ENCODE peak calls at places on chromosomes 7 and 10, in nine cellular contexts. One of them, this sample, is unnamed.

GRCh38 chr7:124779194-124779593 is 13.6 kb upstream of the GPR37 start:
- DNase-seq in neuronal stem cell: no peak
- DNase-seq in BJ: no peak
- DNase-seq in SK-N-SH: no peak
- DNase-seq in AG09309: no peak
- DNase-seq in activated CD4-positive, alpha-beta T cell treated with anti-CD3 and anti-CD28 coated beads, Interleukin-2, amount 10 ng/mL, durations not matched to agents 7 days and 5 days: no peak
- DNase-seq in NCI-H1092: peak; percentile 35
- DNase-seq in naive thymus-derived CD8-positive, alpha-beta T cell: no peak
- DNase-seq in GM12878: no peak
- DNase-seq in this sample: no peak

GRCh38 chr7:923108-924041 is 31.1 kb downstream of the ADAP1 start:
- DNase-seq in neuronal stem cell: no peak
- DNase-seq in BJ: no peak
- DNase-seq in SK-N-SH: no peak
- DNase-seq in AG09309: no peak
- DNase-seq in activated CD4-positive, alpha-beta T cell treated with anti-CD3 and anti-CD28 coated beads, Interleukin-2, amount 10 ng/mL, durations not matched to agents 7 days and 5 days: peak; percentile 96
- DNase-seq in NCI-H1092: no peak
- DNase-seq in naive thymus-derived CD8-positive, alpha-beta T cell: peak; percentile 92
- DNase-seq in GM12878: peak; percentile 81
- DNase-seq in this sample: no peak

GRCh38 chr10:5628798-5629788 is 37.3 kb downstream of the ASB13 start:
- DNase-seq in neuronal stem cell: no peak
- DNase-seq in BJ: no peak
- DNase-seq in SK-N-SH: no peak
- DNase-seq in AG09309: no peak
- DNase-seq in activated CD4-positive, alpha-beta T cell treated with anti-CD3 and anti-CD28 coated beads, Interleukin-2, amount 10 ng/mL, durations not matched to agents 7 days and 5 days: no peak
- DNase-seq in NCI-H1092: no peak
- DNase-seq in naive thymus-derived CD8-positive, alpha-beta T cell: no peak
- DNase-seq in GM12878: no peak
- DNase-seq in this sample: no peak

GRCh38 chr10:89352039-89352597 is 24.3 kb downstream of the IFIT3 start:
- DNase-seq in neuronal stem cell: no peak
- DNase-seq in BJ: peak; percentile 99
- DNase-seq in SK-N-SH: no peak
- DNase-seq in AG09309: peak; percentile 94
- DNase-seq in activated CD4-positive, alpha-beta T cell treated with anti-CD3 and anti-CD28 coated beads, Interleukin-2, amount 10 ng/mL, durations not matched to agents 7 days and 5 days: no peak
- DNase-seq in NCI-H1092: no peak
- DNase-seq in naive thymus-derived CD8-positive, alpha-beta T cell: no peak
- DNase-seq in GM12878: no peak
- DNase-seq in this sample: no peak

GRCh38 chr7:84633-85020 is 107.7 kb upstream of the FAM20C start:
- DNase-seq in neuronal stem cell: no peak
- DNase-seq in BJ: no peak
- DNase-seq in SK-N-SH: no peak
- DNase-seq in AG09309: no peak
- DNase-seq in activated CD4-positive, alpha-beta T cell treated with anti-CD3 and anti-CD28 coated beads, Interleukin-2, amount 10 ng/mL, durations not matched to agents 7 days and 5 days: no peak
- DNase-seq in NCI-H1092: no peak
- DNase-seq in naive thymus-derived CD8-positive, alpha-beta T cell: no peak
- DNase-seq in GM12878: no peak
- DNase-seq in this sample: no peak

GRCh38 chr7:115478426-115478825 is 552.1 kb downstream of the TFEC start:
- DNase-seq in neuronal stem cell: no peak
- DNase-seq in BJ: peak; percentile 9
- DNase-seq in SK-N-SH: no peak
- DNase-seq in AG09309: no peak
- DNase-seq in activated CD4-positive, alpha-beta T cell treated with anti-CD3 and anti-CD28 coated beads, Interleukin-2, amount 10 ng/mL, durations not matched to agents 7 days and 5 days: no peak
- DNase-seq in NCI-H1092: no peak
- DNase-seq in naive thymus-derived CD8-positive, alpha-beta T cell: no peak
- DNase-seq in GM12878: no peak
- DNase-seq in this sample: no peak

GRCh38 chr7:100372256-100372655 is 1.0 kb upstream of the PILRA start:
- DNase-seq in neuronal stem cell: no peak
- DNase-seq in BJ: no peak
- DNase-seq in SK-N-SH: no peak
- DNase-seq in AG09309: peak; percentile 17
- DNase-seq in activated CD4-positive, alpha-beta T cell treated with anti-CD3 and anti-CD28 coated beads, Interleukin-2, amount 10 ng/mL, durations not matched to agents 7 days and 5 days: no peak
- DNase-seq in NCI-H1092: no peak
- DNase-seq in naive thymus-derived CD8-positive, alpha-beta T cell: no peak
- DNase-seq in GM12878: no peak
- DNase-seq in this sample: no peak

GRCh38 chr7:1227071-1227804 is 5.4 kb upstream of the UNCX start:
- DNase-seq in neuronal stem cell: no peak
- DNase-seq in BJ: no peak
- DNase-seq in SK-N-SH: no peak
- DNase-seq in AG09309: no peak
- DNase-seq in activated CD4-positive, alpha-beta T cell treated with anti-CD3 and anti-CD28 coated beads, Interleukin-2, amount 10 ng/mL, durations not matched to agents 7 days and 5 days: no peak
- DNase-seq in NCI-H1092: no peak
- DNase-seq in naive thymus-derived CD8-positive, alpha-beta T cell: no peak
- DNase-seq in GM12878: no peak
- DNase-seq in this sample: no peak

GRCh38 chr7:26321440-26321839 is 29.8 kb downstream of the SNX10 start:
- DNase-seq in neuronal stem cell: no peak
- DNase-seq in BJ: no peak
- DNase-seq in SK-N-SH: no peak
- DNase-seq in AG09309: no peak
- DNase-seq in activated CD4-positive, alpha-beta T cell treated with anti-CD3 and anti-CD28 coated beads, Interleukin-2, amount 10 ng/mL, durations not matched to agents 7 days and 5 days: no peak
- DNase-seq in NCI-H1092: no peak
- DNase-seq in naive thymus-derived CD8-positive, alpha-beta T cell: no peak
- DNase-seq in GM12878: no peak
- DNase-seq in this sample: no peak

GRCh38 chr10:121455377-121455776 is 142.9 kb downstream of the FGFR2 start:
- DNase-seq in neuronal stem cell: no peak
- DNase-seq in BJ: no peak
- DNase-seq in SK-N-SH: peak; percentile 62
- DNase-seq in AG09309: no peak
- DNase-seq in activated CD4-positive, alpha-beta T cell treated with anti-CD3 and anti-CD28 coated beads, Interleukin-2, amount 10 ng/mL, durations not matched to agents 7 days and 5 days: no peak
- DNase-seq in NCI-H1092: no peak
- DNase-seq in naive thymus-derived CD8-positive, alpha-beta T cell: no peak
- DNase-seq in GM12878: no peak
- DNase-seq in this sample: no peak

GRCh38 chr7:96321041-96321669 is 743 bp downstream of the SLC25A13 start:
- DNase-seq in neuronal stem cell: peak; percentile 76
- DNase-seq in BJ: peak; percentile 23
- DNase-seq in SK-N-SH: peak; percentile 87
- DNase-seq in AG09309: no peak
- DNase-seq in activated CD4-positive, alpha-beta T cell treated with anti-CD3 and anti-CD28 coated beads, Interleukin-2, amount 10 ng/mL, durations not matched to agents 7 days and 5 days: peak; percentile 64
- DNase-seq in NCI-H1092: peak; percentile 64
- DNase-seq in naive thymus-derived CD8-positive, alpha-beta T cell: peak; percentile 9
- DNase-seq in GM12878: peak; percentile 28
- DNase-seq in this sample: peak; percentile 82

GRCh38 chr7:16874061-16874460 is 7.7 kb downstream of the AGR3 start:
- DNase-seq in neuronal stem cell: no peak
- DNase-seq in BJ: no peak
- DNase-seq in SK-N-SH: no peak
- DNase-seq in AG09309: no peak
- DNase-seq in activated CD4-positive, alpha-beta T cell treated with anti-CD3 and anti-CD28 coated beads, Interleukin-2, amount 10 ng/mL, durations not matched to agents 7 days and 5 days: no peak
- DNase-seq in NCI-H1092: no peak
- DNase-seq in naive thymus-derived CD8-positive, alpha-beta T cell: no peak
- DNase-seq in GM12878: no peak
- DNase-seq in this sample: no peak

GRCh38 chr10:73773152-73773879 is 8.5 kb upstream of the CHCHD1 start:
- DNase-seq in neuronal stem cell: no peak
- DNase-seq in BJ: no peak
- DNase-seq in SK-N-SH: no peak
- DNase-seq in AG09309: no peak
- DNase-seq in activated CD4-positive, alpha-beta T cell treated with anti-CD3 and anti-CD28 coated beads, Interleukin-2, amount 10 ng/mL, durations not matched to agents 7 days and 5 days: peak; percentile 32
- DNase-seq in NCI-H1092: no peak
- DNase-seq in naive thymus-derived CD8-positive, alpha-beta T cell: peak; percentile 15
- DNase-seq in GM12878: no peak
- DNase-seq in this sample: no peak

GRCh38 chr7:1555046-1555812 is 776 bp downstream of the TMEM184A start:
- DNase-seq in neuronal stem cell: no peak
- DNase-seq in BJ: peak; percentile 65
- DNase-seq in SK-N-SH: peak; percentile 74
- DNase-seq in AG09309: no peak
- DNase-seq in activated CD4-positive, alpha-beta T cell treated with anti-CD3 and anti-CD28 coated beads, Interleukin-2, amount 10 ng/mL, durations not matched to agents 7 days and 5 days: no peak
- DNase-seq in NCI-H1092: peak; percentile 28
- DNase-seq in naive thymus-derived CD8-positive, alpha-beta T cell: no peak
- DNase-seq in GM12878: no peak
- DNase-seq in this sample: no peak

GRCh38 chr7:40915061-40915460 is 780.3 kb downstream of the SUGCT start:
- DNase-seq in neuronal stem cell: no peak
- DNase-seq in BJ: no peak
- DNase-seq in SK-N-SH: no peak
- DNase-seq in AG09309: no peak
- DNase-seq in activated CD4-positive, alpha-beta T cell treated with anti-CD3 and anti-CD28 coated beads, Interleukin-2, amount 10 ng/mL, durations not matched to agents 7 days and 5 days: no peak
- DNase-seq in NCI-H1092: no peak
- DNase-seq in naive thymus-derived CD8-positive, alpha-beta T cell: no peak
- DNase-seq in GM12878: no peak
- DNase-seq in this sample: no peak

GRCh38 chr10:30374353-30374752 is 25.3 kb upstream of the MTPAP start:
- DNase-seq in neuronal stem cell: no peak
- DNase-seq in BJ: no peak
- DNase-seq in SK-N-SH: no peak
- DNase-seq in AG09309: no peak
- DNase-seq in activated CD4-positive, alpha-beta T cell treated with anti-CD3 and anti-CD28 coated beads, Interleukin-2, amount 10 ng/mL, durations not matched to agents 7 days and 5 days: no peak
- DNase-seq in NCI-H1092: no peak
- DNase-seq in naive thymus-derived CD8-positive, alpha-beta T cell: no peak
- DNase-seq in GM12878: no peak
- DNase-seq in this sample: no peak

GRCh38 chr10:89115876-89116627 is 91.1 kb downstream of the CH25H start:
- DNase-seq in neuronal stem cell: no peak
- DNase-seq in BJ: no peak
- DNase-seq in SK-N-SH: no peak
- DNase-seq in AG09309: no peak
- DNase-seq in activated CD4-positive, alpha-beta T cell treated with anti-CD3 and anti-CD28 coated beads, Interleukin-2, amount 10 ng/mL, durations not matched to agents 7 days and 5 days: no peak
- DNase-seq in NCI-H1092: no peak
- DNase-seq in naive thymus-derived CD8-positive, alpha-beta T cell: no peak
- DNase-seq in GM12878: no peak
- DNase-seq in this sample: no peak

GRCh38 chr10:104441601-104442000 is 88.0 kb downstream of the CFAP58 start:
- DNase-seq in neuronal stem cell: no peak
- DNase-seq in BJ: peak; percentile 91
- DNase-seq in SK-N-SH: no peak
- DNase-seq in AG09309: peak; percentile 94
- DNase-seq in activated CD4-positive, alpha-beta T cell treated with anti-CD3 and anti-CD28 coated beads, Interleukin-2, amount 10 ng/mL, durations not matched to agents 7 days and 5 days: no peak
- DNase-seq in NCI-H1092: no peak
- DNase-seq in naive thymus-derived CD8-positive, alpha-beta T cell: peak; percentile 1
- DNase-seq in GM12878: no peak
- DNase-seq in this sample: no peak

GRCh38 chr10:5656737-5657579 is 9.4 kb downstream of the ASB13 start:
- DNase-seq in neuronal stem cell: no peak
- DNase-seq in BJ: no peak
- DNase-seq in SK-N-SH: no peak
- DNase-seq in AG09309: no peak
- DNase-seq in activated CD4-positive, alpha-beta T cell treated with anti-CD3 and anti-CD28 coated beads, Interleukin-2, amount 10 ng/mL, durations not matched to agents 7 days and 5 days: no peak
- DNase-seq in NCI-H1092: no peak
- DNase-seq in naive thymus-derived CD8-positive, alpha-beta T cell: peak; percentile 19
- DNase-seq in GM12878: no peak
- DNase-seq in this sample: no peak

GRCh38 chr7:101315336-101315735 is 6.3 kb downstream of the IFT22 start:
- DNase-seq in neuronal stem cell: peak; percentile 38
- DNase-seq in BJ: no peak
- DNase-seq in SK-N-SH: peak; percentile 58
- DNase-seq in AG09309: no peak
- DNase-seq in activated CD4-positive, alpha-beta T cell treated with anti-CD3 and anti-CD28 coated beads, Interleukin-2, amount 10 ng/mL, durations not matched to agents 7 days and 5 days: peak; percentile 72
- DNase-seq in NCI-H1092: no peak
- DNase-seq in naive thymus-derived CD8-positive, alpha-beta T cell: peak; percentile 56
- DNase-seq in GM12878: no peak
- DNase-seq in this sample: no peak

GRCh38 chr7:71015260-71015900 is 116.6 kb upstream of the GALNT17 start:
- DNase-seq in neuronal stem cell: no peak
- DNase-seq in BJ: no peak
- DNase-seq in SK-N-SH: no peak
- DNase-seq in AG09309: no peak
- DNase-seq in activated CD4-positive, alpha-beta T cell treated with anti-CD3 and anti-CD28 coated beads, Interleukin-2, amount 10 ng/mL, durations not matched to agents 7 days and 5 days: no peak
- DNase-seq in NCI-H1092: no peak
- DNase-seq in naive thymus-derived CD8-positive, alpha-beta T cell: no peak
- DNase-seq in GM12878: no peak
- DNase-seq in this sample: no peak

GRCh38 chr10:30557884-30558283 is 71.7 kb downstream of the LYZL2 start:
- DNase-seq in neuronal stem cell: no peak
- DNase-seq in BJ: no peak
- DNase-seq in SK-N-SH: no peak
- DNase-seq in AG09309: no peak
- DNase-seq in activated CD4-positive, alpha-beta T cell treated with anti-CD3 and anti-CD28 coated beads, Interleukin-2, amount 10 ng/mL, durations not matched to agents 7 days and 5 days: no peak
- DNase-seq in NCI-H1092: no peak
- DNase-seq in naive thymus-derived CD8-positive, alpha-beta T cell: no peak
- DNase-seq in GM12878: no peak
- DNase-seq in this sample: no peak

GRCh38 chr7:118877187-118877586 is 652.7 kb downstream of the ANKRD7 start:
- DNase-seq in neuronal stem cell: no peak
- DNase-seq in BJ: no peak
- DNase-seq in SK-N-SH: no peak
- DNase-seq in AG09309: no peak
- DNase-seq in activated CD4-positive, alpha-beta T cell treated with anti-CD3 and anti-CD28 coated beads, Interleukin-2, amount 10 ng/mL, durations not matched to agents 7 days and 5 days: no peak
- DNase-seq in NCI-H1092: no peak
- DNase-seq in naive thymus-derived CD8-positive, alpha-beta T cell: no peak
- DNase-seq in GM12878: no peak
- DNase-seq in this sample: no peak

GRCh38 chr10:13715091-13715490 is 128.3 kb downstream of the PRPF18 start:
- DNase-seq in neuronal stem cell: no peak
- DNase-seq in BJ: no peak
- DNase-seq in SK-N-SH: no peak
- DNase-seq in AG09309: no peak
- DNase-seq in activated CD4-positive, alpha-beta T cell treated with anti-CD3 and anti-CD28 coated beads, Interleukin-2, amount 10 ng/mL, durations not matched to agents 7 days and 5 days: no peak
- DNase-seq in NCI-H1092: no peak
- DNase-seq in naive thymus-derived CD8-positive, alpha-beta T cell: no peak
- DNase-seq in GM12878: no peak
- DNase-seq in this sample: no peak

GRCh38 chr7:71145906-71146901 is 14.3 kb downstream of the GALNT17 start:
- DNase-seq in neuronal stem cell: no peak
- DNase-seq in BJ: no peak
- DNase-seq in SK-N-SH: no peak
- DNase-seq in AG09309: no peak
- DNase-seq in activated CD4-positive, alpha-beta T cell treated with anti-CD3 and anti-CD28 coated beads, Interleukin-2, amount 10 ng/mL, durations not matched to agents 7 days and 5 days: no peak
- DNase-seq in NCI-H1092: no peak
- DNase-seq in naive thymus-derived CD8-positive, alpha-beta T cell: no peak
- DNase-seq in GM12878: no peak
- DNase-seq in this sample: no peak

GRCh38 chr7:20152511-20152910 is 64.7 kb downstream of the MACC1 start:
- DNase-seq in neuronal stem cell: no peak
- DNase-seq in BJ: no peak
- DNase-seq in SK-N-SH: no peak
- DNase-seq in AG09309: no peak
- DNase-seq in activated CD4-positive, alpha-beta T cell treated with anti-CD3 and anti-CD28 coated beads, Interleukin-2, amount 10 ng/mL, durations not matched to agents 7 days and 5 days: no peak
- DNase-seq in NCI-H1092: no peak
- DNase-seq in naive thymus-derived CD8-positive, alpha-beta T cell: no peak
- DNase-seq in GM12878: no peak
- DNase-seq in this sample: no peak

GRCh38 chr10:90966146-90966545 is 45.3 kb upstream of the ANKRD1 start:
- DNase-seq in neuronal stem cell: no peak
- DNase-seq in BJ: no peak
- DNase-seq in SK-N-SH: no peak
- DNase-seq in AG09309: no peak
- DNase-seq in activated CD4-positive, alpha-beta T cell treated with anti-CD3 and anti-CD28 coated beads, Interleukin-2, amount 10 ng/mL, durations not matched to agents 7 days and 5 days: no peak
- DNase-seq in NCI-H1092: no peak
- DNase-seq in naive thymus-derived CD8-positive, alpha-beta T cell: no peak
- DNase-seq in GM12878: no peak
- DNase-seq in this sample: no peak

GRCh38 chr10:132570771-132571564 is 33.4 kb downstream of the INPP5A start:
- DNase-seq in neuronal stem cell: no peak
- DNase-seq in BJ: no peak
- DNase-seq in SK-N-SH: no peak
- DNase-seq in AG09309: no peak
- DNase-seq in activated CD4-positive, alpha-beta T cell treated with anti-CD3 and anti-CD28 coated beads, Interleukin-2, amount 10 ng/mL, durations not matched to agents 7 days and 5 days: no peak
- DNase-seq in NCI-H1092: no peak
- DNase-seq in naive thymus-derived CD8-positive, alpha-beta T cell: no peak
- DNase-seq in GM12878: peak; percentile 73
- DNase-seq in this sample: no peak

GRCh38 chr7:100546868-100547800 is 8.1 kb downstream of the AGFG2 start:
- DNase-seq in neuronal stem cell: no peak
- DNase-seq in BJ: no peak
- DNase-seq in SK-N-SH: no peak
- DNase-seq in AG09309: no peak
- DNase-seq in activated CD4-positive, alpha-beta T cell treated with anti-CD3 and anti-CD28 coated beads, Interleukin-2, amount 10 ng/mL, durations not matched to agents 7 days and 5 days: no peak
- DNase-seq in NCI-H1092: peak; percentile 74
- DNase-seq in naive thymus-derived CD8-positive, alpha-beta T cell: no peak
- DNase-seq in GM12878: no peak
- DNase-seq in this sample: no peak

GRCh38 chr7:44685723-44686122 is 62.9 kb upstream of the ZMIZ2 start:
- DNase-seq in neuronal stem cell: no peak
- DNase-seq in BJ: no peak
- DNase-seq in SK-N-SH: no peak
- DNase-seq in AG09309: no peak
- DNase-seq in activated CD4-positive, alpha-beta T cell treated with anti-CD3 and anti-CD28 coated beads, Interleukin-2, amount 10 ng/mL, durations not matched to agents 7 days and 5 days: no peak
- DNase-seq in NCI-H1092: no peak
- DNase-seq in naive thymus-derived CD8-positive, alpha-beta T cell: no peak
- DNase-seq in GM12878: no peak
- DNase-seq in this sample: no peak

GRCh38 chr10:59593768-59594167 is 115.9 kb downstream of the SLC16A9 start:
- DNase-seq in neuronal stem cell: no peak
- DNase-seq in BJ: no peak
- DNase-seq in SK-N-SH: no peak
- DNase-seq in AG09309: no peak
- DNase-seq in activated CD4-positive, alpha-beta T cell treated with anti-CD3 and anti-CD28 coated beads, Interleukin-2, amount 10 ng/mL, durations not matched to agents 7 days and 5 days: no peak
- DNase-seq in NCI-H1092: no peak
- DNase-seq in naive thymus-derived CD8-positive, alpha-beta T cell: no peak
- DNase-seq in GM12878: no peak
- DNase-seq in this sample: no peak